ENCODE peak calls at places on chromosomes 5 and 9, in six cellular contexts. S, O, X, V, F and G are unnamed samples. For H3K36me3, the result is how much of the 10 kb centered on the place peaks cover.

GRCh38 chr9:23723672-23724071 is 102.4 kb downstream of the ELAVL2 start:
- DNase-seq in X (no peak), S (no peak), O (no peak), V (no peak), F (no peak), G (no peak)

GRCh38 chr5:79182141-79182540 is 53.8 kb upstream of the JMY start:
- DNase-seq in V (no peak), F (no peak), X (no peak), S (no peak), O (no peak), G (no peak)

GRCh38 chr5:68252678-68253520 is 37.3 kb downstream of the PIK3R1 start:
- DNase-seq in V (peak), F (peak), X (no peak), S (peak), O (peak), G (no peak)

GRCh38 chr9:114516913-114517312 is 11.6 kb upstream of the WHRN start:
- DNase-seq in O (peak), S (no peak), X (no peak), V (no peak), F (no peak), G (no peak)

GRCh38 chr9:131762356-131762932 is 22.6 kb upstream of the RAPGEF1 start:
- DNase-seq in S (peak), V (peak), F (peak), O (peak), X (no peak), G (no peak)

GRCh38 chr5:43193171-43193951 is 1.3 kb downstream of the NIM1K start:
- DNase-seq in X (no peak), O (peak), F (peak), S (no peak), V (peak), G (peak)

GRCh38 chr9:81560851-81561732 is 128.3 kb downstream of the TLE1 start:
- DNase-seq in O (no peak), S (no peak), X (no peak), V (no peak), F (no peak), G (no peak)

GRCh38 chr5:38469707-38470267 is 86.7 kb downstream of the LIFR start:
- DNase-seq in X (no peak), V (no peak), S (no peak), O (no peak), F (no peak), G (no peak)

GRCh38 chr5:80615266-80615914 is 39.1 kb upstream of the MSH3 start:
- DNase-seq in V (no peak), S (no peak), X (no peak), F (no peak), O (no peak), G (no peak)

GRCh38 chr9:111939322-111939721 is 42.7 kb downstream of the UGCG start:
- DNase-seq in V (no peak), O (no peak), F (no peak), S (no peak), X (no peak), G (no peak)

GRCh38 chr5:66643383-66643782 is 47.2 kb downstream of the MAST4 start:
- DNase-seq in S (no peak), O (no peak), V (no peak), X (no peak), F (no peak), G (no peak)

GRCh38 chr5:79076819-79077218 is 7.3 kb downstream of the BHMT2 start:
- DNase-seq in V (no peak), F (no peak), X (no peak), O (no peak), S (no peak), G (no peak)

GRCh38 chr5:113447651-113448050 is 12.9 kb upstream of the TSSK1B start:
- DNase-seq in F (no peak), O (no peak), V (peak), S (no peak), X (no peak), G (no peak)

GRCh38 chr9:133340256-133340655 is 4.3 kb upstream of the SURF6 start:
- DNase-seq in V (no peak), S (no peak), O (no peak), X (no peak), F (no peak), G (no peak)

GRCh38 chr9:122197334-122197872 is 31.4 kb downstream of the LHX6 start:
- DNase-seq in F (no peak), V (peak), O (no peak), X (no peak), S (no peak), G (no peak)

GRCh38 chr5:102536323-102536928 is 37.6 kb upstream of the SLCO6A1 start:
- DNase-seq in F (peak), X (no peak), S (no peak), V (no peak), O (peak), G (peak)

GRCh38 chr5:123085638-123086286 is 3.3 kb upstream of the PRDM6 start:
- DNase-seq in X (no peak), V (peak), F (no peak), S (no peak), O (no peak), G (no peak)

GRCh38 chr9:4077499-4078102 is 222.3 kb downstream of the GLIS3 start:
- DNase-seq in X (no peak), O (peak), F (peak), V (peak), S (peak), G (no peak)

GRCh38 chr9:5553211-5553610 is 42.9 kb downstream of the PDCD1LG2 start:
- DNase-seq in X (no peak), V (no peak), S (no peak), F (no peak), O (peak), G (no peak)

GRCh38 chr5:73764586-73764985 is 138.6 kb downstream of the ARHGEF28 start:
- DNase-seq in F (no peak), V (no peak), S (no peak), X (no peak), O (peak), G (peak)

GRCh38 chr9:76818271-76818670 is 54.0 kb downstream of the PCA3 start:
- DNase-seq in F (peak), O (peak), X (peak), S (peak), V (no peak), G (peak)

GRCh38 chr5:59766394-59766793 is 127.1 kb downstream of the PDE4D start:
- DNase-seq in O (no peak), V (no peak), X (no peak), F (no peak), S (peak), G (no peak)

GRCh38 chr9:105241356-105242043 is 3.0 kb upstream of the SLC44A1 start:
- DNase-seq in F (no peak), S (no peak), V (peak), X (no peak), O (no peak), G (no peak)

GRCh38 chr5:92916036-92916435 is 665.0 kb downstream of the NR2F1-AS1 start:
- DNase-seq in F (no peak), V (no peak), X (no peak), O (peak), S (no peak), G (no peak)

GRCh38 chr9:37903581-37903830 is 421 bp downstream of the SLC25A51 start:
- DNase-seq in O (no peak), X (no peak), V (peak), S (no peak), F (no peak), G (no peak)

GRCh38 chr9:125638239-125638638 is 68.8 kb downstream of the MAPKAP1 start:
- DNase-seq in F (no peak), S (no peak), V (no peak), O (no peak), X (no peak), G (no peak)

GRCh38 chr5:164326219-164326618 is 820.8 kb downstream of the MAT2B start:
- DNase-seq in O (no peak), X (no peak), F (no peak), V (peak), S (no peak), G (no peak)

GRCh38 chr5:143229896-143230675 is 173.4 kb downstream of the NR3C1 start:
- DNase-seq in O (no peak), F (no peak), S (no peak), V (no peak), X (no peak), G (peak)

GRCh38 chr5:127995556-127995955 is 88.0 kb upstream of the SLC12A2 start:
- DNase-seq in X (no peak), S (no peak), O (peak), V (no peak), F (no peak), G (no peak)

GRCh38 chr5:112146323-112146848 is 272.7 kb downstream of the EPB41L4A start:
- DNase-seq in V (no peak), S (peak), F (no peak), O (peak), X (no peak), G (no peak)

GRCh38 chr5:94326579-94326978 is 291.8 kb downstream of the KIAA0825 start:
- DNase-seq in S (no peak), F (no peak), X (no peak), V (no peak), O (no peak), G (no peak)

GRCh38 chr5:59793000-59793399 is 100.5 kb downstream of the PDE4D start:
- DNase-seq in S (no peak), O (peak), F (no peak), X (no peak), V (no peak), G (peak)

GRCh38 chr5:56763711-56764466 is 51.5 kb upstream of the MAP3K1 start:
- DNase-seq in S (no peak), F (no peak), X (no peak), V (no peak), O (peak), G (no peak)

GRCh38 chr5:172479034-172479783 is 24.9 kb upstream of the SH3PXD2B start:
- DNase-seq in S (peak), O (peak), X (no peak), V (peak), F (peak), G (peak)

GRCh38 chr5:103260951-103261350 is 2.4 kb downstream of the MACIR start:
- DNase-seq in X (no peak), F (no peak), S (no peak), V (no peak), O (no peak), G (no peak)

GRCh38 chr5:8851101-8851500 is 694.8 kb downstream of the SEMA5A start:
- DNase-seq in F (no peak), X (no peak), V (peak), O (no peak), S (no peak), G (no peak)

GRCh38 chr5:59093329-59093728 is 510.5 kb downstream of the RAB3C start:
- DNase-seq in O (peak), V (no peak), F (no peak), S (no peak), X (no peak), G (no peak)

GRCh38 chr5:150130493-150130922 is 25.1 kb downstream of the PDGFRB start:
- DNase-seq in F (no peak), V (peak), O (no peak), X (no peak), S (no peak), G (no peak)

GRCh38 chr5:72693001-72693442 is 123.4 kb upstream of the TNPO1 start:
- DNase-seq in F (no peak), X (no peak), S (no peak), O (peak), V (no peak), G (no peak)

DNA sequence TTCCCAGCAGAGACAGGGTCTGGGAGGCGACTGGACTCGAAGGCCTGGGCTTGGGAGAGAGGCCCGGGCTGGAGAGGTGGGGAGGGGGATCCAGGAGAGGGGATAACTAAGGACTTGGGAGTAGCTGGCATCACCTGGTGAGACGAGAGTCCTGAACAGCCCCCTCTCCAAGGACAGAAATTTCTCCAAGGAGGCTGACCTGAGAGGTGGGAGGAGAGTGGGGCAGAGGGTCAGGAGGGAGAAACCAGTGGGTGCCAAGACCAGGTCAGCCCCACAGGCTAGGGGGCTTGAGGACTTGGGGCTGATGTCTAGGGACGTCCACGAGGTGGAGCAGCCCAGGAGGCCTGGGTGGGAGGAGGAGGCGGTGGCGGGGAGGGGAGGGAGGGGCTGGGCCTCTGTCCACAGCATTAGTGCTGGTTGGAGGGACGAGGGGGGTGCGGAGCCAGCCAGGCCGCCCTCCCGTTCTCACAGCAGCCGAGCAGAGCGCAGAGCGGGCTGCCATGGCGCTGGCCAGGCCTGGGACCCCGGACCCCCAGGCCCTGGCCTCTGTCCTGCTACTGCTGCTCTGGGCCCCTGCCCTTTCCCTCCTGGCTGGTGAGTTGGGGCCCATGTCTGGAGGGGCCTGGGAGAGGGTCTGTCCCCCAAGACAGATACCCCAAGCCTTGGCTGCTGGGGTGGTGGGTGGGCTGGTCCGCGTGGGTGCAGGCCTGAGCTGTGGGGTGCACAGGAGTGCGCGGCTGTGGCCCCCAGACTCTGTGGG is at the start of gene CRB2:
- DNase-seq in V (peak), F (no peak), X (no peak), O (no peak), S (no peak), G (no peak)
- TF ChIP-seq CTCF in V (peak), F (no peak), X (no peak), O (peak), S (no peak), G (peak)

GRCh38 chr5:179697108-179697507 is 1.7 kb upstream of the CANX start:
- DNase-seq in X (no peak), S (no peak), V (no peak), F (no peak), O (no peak), G (no peak)

GRCh38 chr5:179699640-179700298 is 1.0 kb downstream of the CANX start:
- DNase-seq in O (peak), X (no peak), V (peak), F (no peak), S (peak), G (no peak)

GRCh38 chr5:179697993-179698934 is 503 bp upstream of the CANX start:
- DNase-seq in S (peak), F (peak), V (peak), O (peak), X (peak), G (peak)

GRCh38 chr5:179698935-179699639 is at the start of gene CANX:
- DNase-seq in O (no peak), X (no peak), F (no peak), S (no peak), V (peak), G (no peak)

GRCh38 chr5:179700401-179700918 is 1.7 kb downstream of the CANX start:
- DNase-seq in X (no peak), F (no peak), V (peak), S (no peak), O (peak), G (no peak)
- H3K4me3 ChIP-seq in X (peak), F (peak), V (peak), S (peak), O (peak), G (peak)

GRCh38 chr5:55370291-55370925 is 62.6 kb downstream of the MTREX start:
- DNase-seq in V (no peak), O (no peak), X (no peak), S (no peak), F (no peak), G (no peak)
- H3K36me3 ChIP-seq in V (under half), O (under half), X (half or more), S (half or more), F (under half), G (under half)

GRCh38 chr9:78326564-78326963 is 29.6 kb downstream of the PSAT1 start:
- DNase-seq in X (no peak), O (no peak), F (no peak), V (no peak), S (no peak), G (no peak)

GRCh38 chr9:78332381-78332780 is 35.5 kb downstream of the PSAT1 start:
- DNase-seq in V (no peak), X (no peak), F (no peak), S (no peak), O (no peak), G (no peak)
- TF ChIP-seq CTCF in V (no peak), X (no peak), F (no peak), S (no peak), O (no peak), G (no peak)

GRCh38 chr5:160434022-160434531 is 12.4 kb downstream of the PTTG1 start:
- DNase-seq in O (no peak), S (no peak), X (no peak), F (no peak), V (peak), G (peak)
- H3K4me3 ChIP-seq in O (no peak), S (no peak), X (no peak), F (no peak), V (no peak), G (no peak)

GRCh38 chr9:70142101-70142500 is 98.5 kb downstream of the MAMDC2 start:
- DNase-seq in S (no peak), X (no peak), O (no peak), V (no peak), F (no peak), G (no peak)
- H3K36me3 ChIP-seq in S (under half), X (under half), O (under half), V (under half), F (under half), G (under half)